ENCODE peak calls at places on chromosomes 2 and 18, in seven cellular contexts. K is globus pallidus; P is DMS79; S is activated CD8-positive, alpha-beta memory T cell treated with anti-CD3 and anti-CD28 coated beads for 24 hours; T is HEK293T; Y is foreskin keratinocyte; V is NAMALWA. H is an unnamed sample.

GRCh38 chr2:201546576-201546975 is 95.0 kb downstream of the STRADB start:
- DNase-seq in K (no peak), P (no peak), S (no peak), T (no peak), Y (no peak), V (peak), H (no peak)

GRCh38 chr18:78582898-78583738 is 396.5 kb upstream of the SALL3 start:
- DNase-seq in K (no peak), P (no peak), S (peak), T (no peak), Y (no peak), V (no peak), H (no peak)

GRCh38 chr2:236951830-236952475 is 133.7 kb upstream of the COPS8 start:
- DNase-seq in K (no peak), P (no peak), S (peak), T (no peak), Y (no peak), V (no peak), H (no peak)

GRCh38 chr2:230564805-230565779 is 147.6 kb upstream of the CAB39 start:
- DNase-seq in K (peak), P (no peak), S (no peak), T (no peak), Y (no peak), V (peak), H (no peak)

GRCh38 chr18:76265375-76266225 is 229.4 kb downstream of the ZNF516 start:
- DNase-seq in K (no peak), P (no peak), S (no peak), T (no peak), Y (no peak), V (no peak), H (no peak)

GRCh38 chr2:235670974-235671787 is 177.3 kb downstream of the AGAP1 start:
- DNase-seq in K (no peak), P (no peak), S (no peak), T (no peak), Y (no peak), V (no peak), H (no peak)

GRCh38 chr2:75647771-75648170 is 1.2 kb downstream of the MRPL19 start:
- DNase-seq in K (no peak), P (no peak), S (no peak), T (no peak), Y (no peak), V (peak), H (peak)

GRCh38 chr2:200765995-200766660 is 45.6 kb upstream of the BZW1 start:
- DNase-seq in K (no peak), P (no peak), S (no peak), T (no peak), Y (peak), V (no peak), H (no peak)

GRCh38 chr18:582465-582864 is 2.3 kb downstream of the CETN1 start:
- DNase-seq in K (peak), P (no peak), S (no peak), T (no peak), Y (no peak), V (no peak), H (no peak)

GRCh38 chr18:58438161-58438983 is 190.5 kb downstream of the ALPK2 start:
- DNase-seq in K (no peak), P (no peak), S (peak), T (no peak), Y (no peak), V (no peak), H (no peak)

GRCh38 chr2:209549589-209549988 is 125.7 kb downstream of the MAP2 start:
- DNase-seq in K (no peak), P (peak), S (no peak), T (no peak), Y (no peak), V (no peak), H (no peak)

GRCh38 chr2:188089896-188090295 is 201.8 kb upstream of the GULP1 start:
- DNase-seq in K (no peak), P (no peak), S (no peak), T (no peak), Y (peak), V (no peak), H (no peak)

GRCh38 chr2:174048238-174048637 is 83.1 kb upstream of the SP3 start:
- DNase-seq in K (no peak), P (no peak), S (no peak), T (no peak), Y (no peak), V (no peak), H (no peak)

GRCh38 chr2:169480079-169480465 is 778 bp downstream of the BBS5 start:
- DNase-seq in K (no peak), P (no peak), S (no peak), T (no peak), Y (no peak), V (no peak), H (no peak)

GRCh38 chr18:75074196-75075015 is 134.5 kb downstream of the PTGR3 start:
- DNase-seq in K (no peak), P (no peak), S (peak), T (no peak), Y (no peak), V (no peak), H (no peak)

GRCh38 chr2:171149986-171150693 is 10.6 kb downstream of the TLK1 start:
- DNase-seq in K (no peak), P (no peak), S (no peak), T (no peak), Y (no peak), V (no peak), H (no peak)

GRCh38 chr2:213002383-213002782 is 149.0 kb downstream of the IKZF2 start:
- DNase-seq in K (no peak), P (no peak), S (no peak), T (no peak), Y (no peak), V (no peak), H (no peak)

GRCh38 chr2:101961287-101962242 is 30.2 kb upstream of the IL1R2 start:
- DNase-seq in K (peak), P (no peak), S (no peak), T (no peak), Y (no peak), V (no peak), H (no peak)

GRCh38 chr2:31168291-31168690 is 30.1 kb upstream of the GALNT14 start:
- DNase-seq in K (no peak), P (no peak), S (no peak), T (no peak), Y (no peak), V (no peak), H (no peak)

GRCh38 chr2:229152784-229153183 is 118.3 kb downstream of the PID1 start:
- DNase-seq in K (no peak), P (no peak), S (no peak), T (no peak), Y (no peak), V (no peak), H (no peak)

GRCh38 chr2:10137053-10137843 is 14.7 kb downstream of the RRM2 start:
- DNase-seq in K (no peak), P (no peak), S (no peak), T (no peak), Y (peak), V (no peak), H (no peak)

GRCh38 chr18:59553273-59553672 is 143.9 kb downstream of the CCBE1 start:
- DNase-seq in K (no peak), P (no peak), S (no peak), T (no peak), Y (no peak), V (no peak), H (no peak)

GRCh38 chr18:4851301-4851700 is 345.8 kb downstream of the AKAIN1 start:
- DNase-seq in K (no peak), P (no peak), S (no peak), T (no peak), Y (no peak), V (no peak), H (no peak)

GRCh38 chr18:37381554-37381953 is 184.0 kb downstream of the CELF4 start:
- DNase-seq in K (no peak), P (no peak), S (no peak), T (no peak), Y (no peak), V (no peak), H (no peak)

GRCh38 chr2:64594563-64594989 is 59.1 kb downstream of the SERTAD2 start:
- DNase-seq in K (no peak), P (no peak), S (no peak), T (no peak), Y (peak), V (no peak), H (no peak)

GRCh38 chr2:32058130-32058529 is 5.2 kb upstream of the SPAST start:
- DNase-seq in K (no peak), P (no peak), S (no peak), T (no peak), Y (no peak), V (no peak), H (no peak)

GRCh38 chr2:112150447-112150846 is 12.3 kb downstream of the FBLN7 start:
- DNase-seq in K (no peak), P (no peak), S (peak), T (no peak), Y (peak), V (no peak), H (no peak)

GRCh38 chr2:230124792-230125452 is 56.2 kb upstream of the SLC16A14 start:
- DNase-seq in K (peak), P (no peak), S (no peak), T (no peak), Y (no peak), V (peak), H (no peak)

GRCh38 chr18:56650056-56650455 is 1.1 kb upstream of the WDR7 start:
- DNase-seq in K (no peak), P (no peak), S (no peak), T (no peak), Y (no peak), V (peak), H (no peak)

H was measured in HAP-1.